ENCODE peak calls at places on chromosomes 7 and 10, in four cellular contexts. One of them, this sample, is unnamed.

GRCh38 chr7:16923019-16923418 is 41.2 kb upstream of the AGR3 start:
- DNase-seq in cardiac fibroblast: no peak
- DNase-seq in Peyer's patch: no peak
- DNase-seq in right lobe of liver: no peak
- DNase-seq in this sample: no peak

GRCh38 chr10:70738425-70739121 is 46.6 kb downstream of the TBATA start:
- DNase-seq in cardiac fibroblast: no peak
- DNase-seq in Peyer's patch: no peak
- DNase-seq in right lobe of liver: no peak
- DNase-seq in this sample: no peak

GRCh38 chr7:33926535-33926934 is 21.2 kb downstream of the BMPER start:
- DNase-seq in cardiac fibroblast: no peak
- DNase-seq in Peyer's patch: no peak
- DNase-seq in right lobe of liver: no peak
- DNase-seq in this sample: no peak

GRCh38 chr7:116597384-116597783 is 72.5 kb downstream of the CAV1 start:
- DNase-seq in cardiac fibroblast: no peak
- DNase-seq in Peyer's patch: no peak
- DNase-seq in right lobe of liver: no peak
- DNase-seq in this sample: no peak

GRCh38 chr10:10403762-10404161 is 613.9 kb upstream of the CELF2 start:
- DNase-seq in cardiac fibroblast: no peak
- DNase-seq in Peyer's patch: no peak
- DNase-seq in right lobe of liver: no peak
- DNase-seq in this sample: no peak

GRCh38 chr7:38410056-38410455 is 136.6 kb upstream of the TARP start:
- DNase-seq in cardiac fibroblast: no peak
- DNase-seq in Peyer's patch: no peak
- DNase-seq in right lobe of liver: no peak
- DNase-seq in this sample: no peak

GRCh38 chr10:115936926-115937755 is 335.9 kb downstream of the GFRA1 start:
- DNase-seq in cardiac fibroblast: peak
- DNase-seq in Peyer's patch: no peak
- DNase-seq in right lobe of liver: no peak
- DNase-seq in this sample: peak

GRCh38 chr7:151113344-151114150 is 27.3 kb downstream of the AGAP3 start:
- DNase-seq in cardiac fibroblast: peak
- DNase-seq in Peyer's patch: no peak
- DNase-seq in right lobe of liver: no peak
- DNase-seq in this sample: peak

GRCh38 chr7:100477871-100478248 is 1.2 kb downstream of the TSC22D4 start:
- DNase-seq in cardiac fibroblast: no peak
- DNase-seq in Peyer's patch: no peak
- DNase-seq in right lobe of liver: no peak
- DNase-seq in this sample: no peak

GRCh38 chr7:75937958-75938786 is 23.2 kb downstream of the POR start:
- DNase-seq in cardiac fibroblast: peak
- DNase-seq in Peyer's patch: no peak
- DNase-seq in right lobe of liver: peak
- DNase-seq in this sample: peak

GRCh38 chr10:14833106-14833505 is 4.7 kb downstream of the CDNF start:
- DNase-seq in cardiac fibroblast: no peak
- DNase-seq in Peyer's patch: no peak
- DNase-seq in right lobe of liver: no peak
- DNase-seq in this sample: no peak

GRCh38 chr10:49736564-49737113 is 25.5 kb downstream of the OGDHL start:
- DNase-seq in cardiac fibroblast: no peak
- DNase-seq in Peyer's patch: no peak
- DNase-seq in right lobe of liver: no peak
- DNase-seq in this sample: no peak

GRCh38 chr10:14478639-14479038 is 147.9 kb upstream of the FRMD4A start:
- DNase-seq in cardiac fibroblast: peak
- DNase-seq in Peyer's patch: no peak
- DNase-seq in right lobe of liver: peak
- DNase-seq in this sample: peak

GRCh38 chr10:131452926-131453771 is 141.6 kb upstream of the TCERG1L start:
- DNase-seq in cardiac fibroblast: no peak
- DNase-seq in Peyer's patch: peak
- DNase-seq in right lobe of liver: no peak
- DNase-seq in this sample: no peak

GRCh38 chr7:42192851-42193456 is 44.1 kb downstream of the GLI3 start:
- DNase-seq in cardiac fibroblast: peak
- DNase-seq in Peyer's patch: no peak
- DNase-seq in right lobe of liver: no peak
- DNase-seq in this sample: peak

GRCh38 chr10:13414855-13415254 is 66.8 kb upstream of the SEPHS1 start:
- DNase-seq in cardiac fibroblast: peak
- DNase-seq in Peyer's patch: no peak
- DNase-seq in right lobe of liver: peak
- DNase-seq in this sample: peak

GRCh38 chr7:65731562-65732035 is 141.3 kb upstream of the VKORC1L1 start:
- DNase-seq in cardiac fibroblast: no peak
- DNase-seq in Peyer's patch: no peak
- DNase-seq in right lobe of liver: no peak
- DNase-seq in this sample: no peak

GRCh38 chr7:32679192-32679591 is 183.9 kb downstream of the AVL9 start:
- DNase-seq in cardiac fibroblast: no peak
- DNase-seq in Peyer's patch: no peak
- DNase-seq in right lobe of liver: no peak
- DNase-seq in this sample: no peak

GRCh38 chr10:93030409-93030808 is 30.2 kb upstream of the CYP26C1 start:
- DNase-seq in cardiac fibroblast: peak
- DNase-seq in Peyer's patch: no peak
- DNase-seq in right lobe of liver: no peak
- DNase-seq in this sample: peak

GRCh38 chr7:539731-540411 is 20.2 kb upstream of the PDGFA start:
- DNase-seq in cardiac fibroblast: peak
- DNase-seq in Peyer's patch: no peak
- DNase-seq in right lobe of liver: no peak
- DNase-seq in this sample: peak

GRCh38 chr10:86223256-86223655 is 143.3 kb downstream of the GRID1 start:
- DNase-seq in cardiac fibroblast: no peak
- DNase-seq in Peyer's patch: no peak
- DNase-seq in right lobe of liver: peak
- DNase-seq in this sample: no peak

GRCh38 chr10:17512341-17513001 is 58.1 kb upstream of the ST8SIA6 start:
- DNase-seq in cardiac fibroblast: peak
- DNase-seq in Peyer's patch: no peak
- DNase-seq in right lobe of liver: no peak
- DNase-seq in this sample: peak

GRCh38 chr10:95341716-95342130 is 50.9 kb upstream of the PDLIM1 start:
- DNase-seq in cardiac fibroblast: peak
- DNase-seq in Peyer's patch: no peak
- DNase-seq in right lobe of liver: no peak
- DNase-seq in this sample: peak

GRCh38 chr10:132570771-132571564 is 33.4 kb downstream of the INPP5A start:
- DNase-seq in cardiac fibroblast: no peak
- DNase-seq in Peyer's patch: peak
- DNase-seq in right lobe of liver: no peak
- DNase-seq in this sample: no peak

GRCh38 chr7:151152935-151153513 is 14.5 kb downstream of the GBX1 start:
- DNase-seq in cardiac fibroblast: no peak
- DNase-seq in Peyer's patch: no peak
- DNase-seq in right lobe of liver: no peak
- DNase-seq in this sample: no peak

GRCh38 chr10:11181996-11182395 is 164.3 kb downstream of the CELF2 start:
- DNase-seq in cardiac fibroblast: no peak
- DNase-seq in Peyer's patch: no peak
- DNase-seq in right lobe of liver: no peak
- DNase-seq in this sample: no peak

GRCh38 chr7:137690635-137691034 is 156.1 kb downstream of the DGKI start:
- DNase-seq in cardiac fibroblast: no peak
- DNase-seq in Peyer's patch: no peak
- DNase-seq in right lobe of liver: no peak
- DNase-seq in this sample: no peak
- TF ChIP-seq CTCF in cardiac fibroblast: no peak
- TF ChIP-seq CTCF in Peyer's patch: no peak
- TF ChIP-seq CTCF in right lobe of liver: no peak
- TF ChIP-seq CTCF in this sample: no peak

GRCh38 chr7:2819161-2819953 is 24.8 kb downstream of the GNA12 start:
- DNase-seq in cardiac fibroblast: no peak
- DNase-seq in Peyer's patch: no peak
- DNase-seq in right lobe of liver: no peak
- DNase-seq in this sample: no peak

GRCh38 chr7:2818653-2819052 is 25.5 kb downstream of the GNA12 start:
- DNase-seq in cardiac fibroblast: no peak
- DNase-seq in Peyer's patch: no peak
- DNase-seq in right lobe of liver: no peak
- DNase-seq in this sample: no peak

GRCh38 chr7:2819954-2820397 is 24.1 kb downstream of the GNA12 start:
- DNase-seq in cardiac fibroblast: no peak
- DNase-seq in Peyer's patch: no peak
- DNase-seq in right lobe of liver: no peak
- DNase-seq in this sample: no peak

GRCh38 chr7:2815523-2816240 is 28.4 kb downstream of the GNA12 start:
- DNase-seq in cardiac fibroblast: no peak
- DNase-seq in Peyer's patch: no peak
- DNase-seq in right lobe of liver: no peak
- DNase-seq in this sample: no peak

GRCh38 chr7:2817456-2817855 is 26.7 kb downstream of the GNA12 start:
- DNase-seq in cardiac fibroblast: no peak
- DNase-seq in Peyer's patch: no peak
- DNase-seq in right lobe of liver: no peak
- DNase-seq in this sample: no peak
- H3K4me3 ChIP-seq in cardiac fibroblast: no peak
- H3K4me3 ChIP-seq in Peyer's patch: no peak
- H3K4me3 ChIP-seq in right lobe of liver: no peak
- H3K4me3 ChIP-seq in this sample: no peak

GRCh38 chr10:117425908-117426566 is 50.8 kb upstream of the PDZD8 start:
- DNase-seq in cardiac fibroblast: no peak
- DNase-seq in Peyer's patch: no peak
- DNase-seq in right lobe of liver: no peak
- DNase-seq in this sample: no peak

GRCh38 chr10:117429644-117430043 is 54.4 kb upstream of the PDZD8 start:
- DNase-seq in cardiac fibroblast: no peak
- DNase-seq in Peyer's patch: no peak
- DNase-seq in right lobe of liver: no peak
- DNase-seq in this sample: no peak

GRCh38 chr10:117432866-117433265 is 57.6 kb upstream of the PDZD8 start:
- DNase-seq in cardiac fibroblast: no peak
- DNase-seq in Peyer's patch: no peak
- DNase-seq in right lobe of liver: no peak
- DNase-seq in this sample: no peak

GRCh38 chr10:117431160-117431559 is 55.9 kb upstream of the PDZD8 start:
- DNase-seq in cardiac fibroblast: peak
- DNase-seq in Peyer's patch: no peak
- DNase-seq in right lobe of liver: no peak
- DNase-seq in this sample: no peak
- TF ChIP-seq CTCF in cardiac fibroblast: peak
- TF ChIP-seq CTCF in Peyer's patch: no peak
- TF ChIP-seq CTCF in right lobe of liver: peak
- TF ChIP-seq CTCF in this sample: no peak

GRCh38 chr10:8055420-8056349 is 1.2 kb downstream of the GATA3 start:
- DNase-seq in cardiac fibroblast: no peak
- DNase-seq in Peyer's patch: no peak
- DNase-seq in right lobe of liver: peak
- DNase-seq in this sample: no peak
- H3K4me3 ChIP-seq in cardiac fibroblast: peak
- H3K4me3 ChIP-seq in Peyer's patch: peak
- H3K4me3 ChIP-seq in right lobe of liver: peak
- H3K4me3 ChIP-seq in this sample: peak

DNA sequence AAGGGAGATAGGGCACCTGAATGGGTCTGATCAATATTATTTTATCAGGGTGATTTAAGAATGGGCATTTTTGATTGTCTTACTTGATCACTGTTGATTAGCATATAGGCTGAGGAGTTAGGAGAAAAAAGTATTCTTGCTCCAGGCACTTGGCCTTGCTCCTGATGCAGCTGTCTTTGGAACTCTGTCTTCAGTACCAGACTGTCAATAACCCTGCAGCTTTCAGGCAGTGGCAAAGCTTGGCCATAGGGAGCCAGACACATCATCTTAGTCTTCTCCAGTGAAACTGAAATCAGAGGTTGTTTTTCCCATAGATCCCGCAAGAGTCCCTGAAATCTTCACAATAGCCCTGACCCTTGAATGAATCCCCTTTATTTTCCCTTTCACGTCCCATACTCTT is 47.2 kb downstream of the EXOC4 start:
- DNase-seq in cardiac fibroblast: no peak
- DNase-seq in Peyer's patch: no peak
- DNase-seq in right lobe of liver: no peak
- DNase-seq in this sample: no peak
- TF ChIP-seq CTCF in cardiac fibroblast: no peak
- TF ChIP-seq CTCF in Peyer's patch: no peak
- TF ChIP-seq CTCF in right lobe of liver: no peak
- TF ChIP-seq CTCF in this sample: no peak

GRCh38 chr7:19111474-19112143 is 5.8 kb downstream of the TWIST1 start:
- DNase-seq in cardiac fibroblast: no peak
- DNase-seq in Peyer's patch: no peak
- DNase-seq in right lobe of liver: no peak
- DNase-seq in this sample: no peak

GRCh38 chr7:19113001-19113349 is 4.5 kb downstream of the TWIST1 start:
- DNase-seq in cardiac fibroblast: no peak
- DNase-seq in Peyer's patch: no peak
- DNase-seq in right lobe of liver: no peak
- DNase-seq in this sample: no peak

GRCh38 chr7:19110778-19111175 is 6.7 kb downstream of the TWIST1 start:
- DNase-seq in cardiac fibroblast: no peak
- DNase-seq in Peyer's patch: no peak
- DNase-seq in right lobe of liver: no peak
- DNase-seq in this sample: no peak

GRCh38 chr7:19113855-19114590 is 3.4 kb downstream of the TWIST1 start:
- DNase-seq in cardiac fibroblast: peak
- DNase-seq in Peyer's patch: no peak
- DNase-seq in right lobe of liver: no peak
- DNase-seq in this sample: peak

GRCh38 chr7:19112290-19113000 is 5.0 kb downstream of the TWIST1 start:
- DNase-seq in cardiac fibroblast: peak
- DNase-seq in Peyer's patch: no peak
- DNase-seq in right lobe of liver: peak
- DNase-seq in this sample: peak
- H3K4me3 ChIP-seq in cardiac fibroblast: peak
- H3K4me3 ChIP-seq in Peyer's patch: no peak
- H3K4me3 ChIP-seq in right lobe of liver: no peak
- H3K4me3 ChIP-seq in this sample: peak

GRCh38 chr7:102197161-102197560 is 89.5 kb upstream of the SH2B2 start:
- DNase-seq in cardiac fibroblast: no peak
- DNase-seq in Peyer's patch: no peak
- DNase-seq in right lobe of liver: no peak
- DNase-seq in this sample: no peak

GRCh38 chr7:102196028-102196427 is 90.6 kb upstream of the SH2B2 start:
- DNase-seq in cardiac fibroblast: no peak
- DNase-seq in Peyer's patch: no peak
- DNase-seq in right lobe of liver: no peak
- DNase-seq in this sample: no peak

GRCh38 chr7:102197599-102197998 is 89.1 kb upstream of the SH2B2 start:
- DNase-seq in cardiac fibroblast: no peak
- DNase-seq in Peyer's patch: no peak
- DNase-seq in right lobe of liver: no peak
- DNase-seq in this sample: no peak

GRCh38 chr7:102201576-102201975 is 85.1 kb upstream of the SH2B2 start:
- DNase-seq in cardiac fibroblast: no peak
- DNase-seq in Peyer's patch: no peak
- DNase-seq in right lobe of liver: no peak
- DNase-seq in this sample: no peak

GRCh38 chr7:102198557-102198956 is 88.1 kb upstream of the SH2B2 start:
- DNase-seq in cardiac fibroblast: no peak
- DNase-seq in Peyer's patch: no peak
- DNase-seq in right lobe of liver: no peak
- DNase-seq in this sample: no peak
- TF ChIP-seq CTCF in cardiac fibroblast: no peak
- TF ChIP-seq CTCF in Peyer's patch: no peak
- TF ChIP-seq CTCF in right lobe of liver: no peak
- TF ChIP-seq CTCF in this sample: no peak

This sample was measured in fibroblast of pulmonary artery.